ENCODE peak calls at places on chromosomes 13 and 19, in five cellular contexts. D is choroid plexus epithelial cell, Y is breast epithelium, J is A549, M is GM20000. B is an unnamed sample.

GRCh38 chr19:40309666-40310065 is 24.5 kb upstream of the AKT2 start:
- DNase-seq in M (no peak), J (no peak), Y (no peak), D (no peak), B (no peak)

GRCh38 chr13:99941086-99941485 is 30.5 kb downstream of the ZIC5 start:
- DNase-seq in M (no peak), Y (no peak), D (no peak), J (no peak), B (no peak)

GRCh38 chr19:40283414-40284250 is 1.5 kb downstream of the AKT2 start:
- DNase-seq in M (no peak), J (no peak), D (peak; percentile 35), Y (no peak), B (no peak)

GRCh38 chr13:51479199-51479523 is 26.3 kb upstream of the INTS6 start:
- DNase-seq in M (no peak), J (no peak), D (peak; percentile 49), Y (no peak), B (no peak)

GRCh38 chr13:57925250-57925649 is 293.7 kb downstream of the PCDH17 start:
- DNase-seq in D (peak; percentile 0), J (no peak), M (no peak), Y (no peak), B (no peak)

GRCh38 chr13:31674056-31674455 is 65.3 kb upstream of the RXFP2 start:
- DNase-seq in Y (no peak), M (no peak), J (no peak), D (peak; percentile 13), B (no peak)

GRCh38 chr19:43224855-43225253 is 19.4 kb upstream of the PSG4 start:
- DNase-seq in M (no peak), D (no peak), J (no peak), Y (no peak), B (no peak)

GRCh38 chr19:50333235-50333736 is 4.1 kb upstream of the KCNC3 start:
- DNase-seq in Y (peak; percentile 98), M (peak; percentile 87), D (peak; percentile 82), J (peak; percentile 98), B (peak; percentile 88)

GRCh38 chr19:51743405-51743804 is 8.3 kb downstream of the FPR1 start:
- DNase-seq in M (no peak), J (no peak), D (peak; percentile 76), Y (no peak), B (no peak)

GRCh38 chr13:75818181-75819110 is 182.3 kb downstream of the LMO7 start:
- DNase-seq in D (no peak), M (no peak), Y (no peak), J (no peak), B (no peak)

GRCh38 chr19:46124638-46125115 is at the start of gene IGFL3:
- DNase-seq in J (no peak), D (peak; percentile 25), Y (no peak), M (no peak), B (no peak)

GRCh38 chr19:1264801-1265610 is 4.1 kb upstream of the CIRBP start:
- DNase-seq in Y (peak; percentile 79), D (peak; percentile 84), J (peak; percentile 86), M (no peak), B (no peak)

GRCh38 chr13:95641961-95642621 is 2.4 kb downstream of the DZIP1 start:
- DNase-seq in Y (no peak), D (peak; percentile 68), M (peak; percentile 34), J (no peak), B (peak; percentile 45)

GRCh38 chr13:114015608-114016295 is 41.9 kb upstream of the C13orf46 start:
- DNase-seq in D (peak; percentile 32), Y (peak; percentile 48), J (no peak), M (no peak), B (no peak)

GRCh38 chr13:73429691-73430090 is 370.9 kb downstream of the KLF5 start:
- DNase-seq in D (peak; percentile 36), Y (no peak), J (peak; percentile 84), M (no peak), B (no peak)

GRCh38 chr19:3178377-3178972 is at the start of gene S1PR4:
- DNase-seq in M (peak; percentile 85), J (no peak), D (no peak), Y (no peak), B (no peak)

GRCh38 chr19:55461974-55462628 is 659 bp upstream of the ISOC2 start:
- DNase-seq in J (peak; percentile 61), M (no peak), Y (no peak), D (peak; percentile 56), B (no peak)

GRCh38 chr19:51359294-51359693 is 6.9 kb downstream of the ETFB start:
- DNase-seq in M (no peak), D (peak; percentile 96), Y (no peak), J (peak; percentile 76), B (no peak)

GRCh38 chr13:75650991-75651390 is 14.9 kb downstream of the LMO7 start:
- DNase-seq in Y (no peak), J (no peak), M (no peak), D (no peak), B (no peak)

GRCh38 chr13:107480130-107480529 is 735.2 kb downstream of the LIG4 start:
- DNase-seq in D (no peak), M (no peak), J (no peak), Y (no peak), B (no peak)

GRCh38 chr19:51798958-51799310 is 4.0 kb downstream of the FPR3 start:
- DNase-seq in M (no peak), D (no peak), J (no peak), Y (no peak), B (no peak)

GRCh38 chr19:38805180-38805579 is 7.6 kb downstream of the LGALS4 start:
- DNase-seq in M (no peak), Y (no peak), J (no peak), D (no peak), B (no peak)

GRCh38 chr13:99892189-99892588 is 79.4 kb downstream of the ZIC5 start:
- DNase-seq in D (no peak), Y (no peak), J (no peak), M (no peak), B (no peak)

GRCh38 chr13:30346789-30347167 is 39.4 kb upstream of the KATNAL1 start:
- DNase-seq in D (no peak), Y (no peak), J (no peak), M (no peak), B (no peak)

GRCh38 chr19:29320076-29320475 is 107.1 kb upstream of the UQCRFS1 start:
- DNase-seq in M (no peak), J (no peak), D (no peak), Y (no peak), B (no peak)

GRCh38 chr19:55284405-55285058 is 735 bp downstream of the BRSK1 start:
- DNase-seq in Y (no peak), J (no peak), D (no peak), M (no peak), B (no peak)

GRCh38 chr13:50228527-50228926 is 213.3 kb downstream of the KCNRG start:
- DNase-seq in Y (no peak), J (no peak), M (no peak), D (no peak), B (no peak)

GRCh38 chr19:907183-907853 is 5.7 kb downstream of the R3HDM4 start:
- DNase-seq in Y (no peak), M (peak; percentile 79), J (no peak), D (no peak), B (no peak)

GRCh38 chr19:14187586-14187985 is 18.4 kb downstream of the ADGRL1 start:
- DNase-seq in Y (no peak), M (no peak), D (no peak), J (no peak), B (no peak)

GRCh38 chr13:56457535-56458200 is 683.0 kb upstream of the PRR20A start:
- DNase-seq in Y (no peak), M (no peak), D (no peak), J (no peak), B (no peak)

GRCh38 chr19:46065486-46065885 is 24.7 kb upstream of the IGFL4 start:
- DNase-seq in J (peak; percentile 16), Y (peak; percentile 55), M (no peak), D (peak; percentile 21), B (no peak)

GRCh38 chr19:18574691-18575291 is 3.1 kb downstream of the UBA52 start:
- DNase-seq in M (no peak), D (no peak), J (no peak), Y (no peak), B (no peak)

GRCh38 chr19:18571564-18572344 is at the start of gene UBA52:
- DNase-seq in Y (peak; percentile 98), J (peak; percentile 97), M (peak; percentile 95), D (peak; percentile 98), B (peak; percentile 97)

GRCh38 chr19:18580311-18580710 is 8.3 kb upstream of the REX1BD start:
- DNase-seq in D (no peak), M (no peak), Y (no peak), J (no peak), B (no peak)

GRCh38 chr19:18576383-18576782 is 4.7 kb downstream of the UBA52 start:
- DNase-seq in Y (no peak), D (no peak), M (no peak), J (no peak), B (no peak)

GRCh38 chr19:18577365-18577914 is 5.8 kb downstream of the UBA52 start:
- DNase-seq in D (no peak), J (no peak), Y (no peak), M (no peak), B (no peak)
- TF ChIP-seq CTCF in D (no peak), J (no peak), Y (no peak), M (no peak), B (no peak)

GRCh38 chr19:35755160-35755549 is 1.7 kb downstream of the HSPB6 start:
- DNase-seq in M (no peak), D (no peak), J (no peak), Y (no peak), B (no peak)
- TF ChIP-seq CTCF in M (no peak), D (no peak), J (no peak), Y (no peak), B (no peak)

GRCh38 chr13:41054919-41055619 is 6.2 kb upstream of the WBP4 start:
- DNase-seq in M (no peak), Y (no peak), J (peak; percentile 33), D (no peak), B (no peak)
- TF ChIP-seq CTCF in M (no peak), Y (no peak), J (peak; percentile 21), D (peak; percentile 49), B (peak; percentile 43)

GRCh38 chr13:26678796-26679195 is 81.8 kb downstream of the GPR12 start:
- DNase-seq in D (no peak), J (no peak), Y (no peak), M (no peak), B (no peak)

GRCh38 chr13:26679945-26680516 is 80.6 kb downstream of the GPR12 start:
- DNase-seq in D (peak; percentile 76), M (no peak), Y (no peak), J (no peak), B (no peak)

GRCh38 chr13:26678330-26678729 is 82.3 kb downstream of the GPR12 start:
- DNase-seq in J (no peak), Y (no peak), D (no peak), M (no peak), B (no peak)

GRCh38 chr13:26681036-26681435 is 79.5 kb downstream of the GPR12 start:
- DNase-seq in J (no peak), D (no peak), Y (no peak), M (no peak), B (no peak)

DNA sequence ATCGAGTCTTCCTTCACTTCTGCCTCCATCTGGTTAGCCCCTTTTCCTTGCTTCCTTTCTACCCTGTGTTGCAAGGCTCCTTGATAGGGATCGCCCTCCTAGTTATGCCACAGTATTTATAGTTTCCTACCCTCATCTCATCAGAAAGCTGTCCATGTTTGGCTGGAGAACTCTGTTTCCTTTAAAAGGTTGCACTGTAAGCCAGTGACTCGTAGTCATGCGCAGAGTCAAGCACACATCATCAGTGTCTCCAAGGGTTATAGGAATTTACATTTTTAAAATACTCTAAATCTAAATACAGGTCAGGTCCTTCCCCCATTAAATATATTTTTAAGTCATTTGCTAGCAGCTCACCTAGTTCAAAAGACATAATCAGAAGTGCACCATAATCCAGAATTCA is 81.2 kb downstream of the GPR12 start:
- DNase-seq in J (no peak), Y (no peak), M (no peak), D (peak; percentile 74), B (no peak)
- TF ChIP-seq CTCF in J (no peak), Y (no peak), M (no peak), D (no peak), B (no peak)

B was measured in progenitor cell of endocrine pancreas.